ENCODE peak calls at places on chromosomes 3 and 15, in seven cellular contexts. I is GM12878, W is K562, A is HepG2, U is HCT116, E is SK-N-SH, D is H1. O is an unnamed sample.

GRCh38 chr15:89346516-89346915 is 11.9 kb upstream of the POLG start:
- DNase-seq in W (no peak), A (no peak), U (no peak), D (no peak), I (no peak), E (no peak), O (no peak)

GRCh38 chr15:45802140-45802539 is 167.3 kb downstream of the SQOR start:
- DNase-seq in U (no peak), W (no peak), D (no peak), I (no peak), E (no peak), A (peak), O (no peak)

GRCh38 chr3:156602424-156602823 is 47.5 kb upstream of the SSR3 start:
- DNase-seq in W (no peak), A (no peak), D (no peak), U (no peak), I (peak), E (no peak), O (no peak)

GRCh38 chr3:4060064-4060463 is 243.1 kb upstream of the SETMAR start:
- DNase-seq in A (peak), U (no peak), W (no peak), I (no peak), E (no peak), D (no peak), O (peak)

GRCh38 chr15:40845511-40846284 is 1.9 kb downstream of the SPINT1 start:
- DNase-seq in D (no peak), E (no peak), W (no peak), I (no peak), U (no peak), A (peak), O (peak)

GRCh38 chr3:115330406-115330805 is 183.3 kb upstream of the ZBTB20 start:
- DNase-seq in W (no peak), D (no peak), I (no peak), E (no peak), A (no peak), U (no peak), O (no peak)

GRCh38 chr3:167166594-167167253 is 213.4 kb downstream of the ZBBX start:
- DNase-seq in U (no peak), E (no peak), I (no peak), D (no peak), A (no peak), W (no peak), O (no peak)

GRCh38 chr15:44775923-44776322 is 39.6 kb downstream of the TRIM69 start:
- DNase-seq in A (no peak), I (no peak), E (peak), D (no peak), U (no peak), W (no peak), O (no peak)

GRCh38 chr3:112101946-112102345 is 15.8 kb downstream of the C3orf52 start:
- DNase-seq in E (no peak), U (no peak), D (no peak), W (no peak), I (no peak), A (no peak), O (peak)

GRCh38 chr3:124774305-124774673 is 44.0 kb downstream of the UMPS start:
- DNase-seq in W (no peak), I (no peak), A (no peak), D (peak), E (no peak), U (no peak), O (peak)

GRCh38 chr3:12227833-12228232 is 61.0 kb upstream of the PPARG start:
- DNase-seq in W (no peak), D (no peak), U (no peak), I (no peak), E (no peak), A (no peak), O (no peak)

GRCh38 chr3:72538070-72538745 is 310.0 kb downstream of the SHQ1 start:
- DNase-seq in U (no peak), W (no peak), I (peak), D (no peak), A (no peak), E (no peak), O (no peak)

GRCh38 chr15:51401872-51402517 is 60.5 kb downstream of the GLDN start:
- DNase-seq in D (no peak), W (peak), I (no peak), A (peak), U (no peak), E (peak), O (peak)

GRCh38 chr3:166837535-166837934 is 542.6 kb downstream of the ZBBX start:
- DNase-seq in E (peak), D (peak), W (no peak), A (peak), I (no peak), U (peak), O (no peak)

GRCh38 chr3:174046311-174046710 is 648.8 kb downstream of the NLGN1 start:
- DNase-seq in U (no peak), D (no peak), A (no peak), E (no peak), W (no peak), I (no peak), O (no peak)

GRCh38 chr3:74469151-74469550 is 145.3 kb downstream of the CNTN3 start:
- DNase-seq in W (no peak), A (no peak), D (no peak), U (no peak), E (no peak), I (no peak), O (no peak)

GRCh38 chr3:32106929-32107362 is 526 bp downstream of the GPD1L start:
- DNase-seq in E (no peak), A (no peak), W (no peak), U (no peak), D (no peak), I (no peak), O (peak)

GRCh38 chr15:101161656-101162055 is 90.2 kb downstream of the CHSY1 start:
- DNase-seq in A (no peak), U (no peak), E (no peak), D (no peak), W (no peak), I (no peak), O (no peak)

GRCh38 chr15:71195242-71195641 is 80.0 kb downstream of the THSD4 start:
- DNase-seq in W (peak), A (no peak), U (peak), I (no peak), D (no peak), E (no peak), O (peak)

GRCh38 chr3:101577276-101577675 is 3.3 kb downstream of the PCNP start:
- DNase-seq in I (no peak), D (no peak), A (no peak), E (no peak), W (no peak), U (no peak), O (no peak)

GRCh38 chr3:133280591-133280990 is 119.3 kb upstream of the BFSP2 start:
- DNase-seq in E (no peak), W (no peak), D (no peak), I (no peak), U (no peak), A (no peak), O (peak)

GRCh38 chr15:75123395-75123794 is 78.3 kb upstream of the C15orf39 start:
- DNase-seq in U (no peak), W (no peak), A (no peak), E (no peak), D (no peak), I (no peak), O (no peak)

GRCh38 chr3:9037113-9037715 is 73.9 kb upstream of the RAD18 start:
- DNase-seq in I (no peak), U (no peak), D (no peak), E (peak), A (no peak), W (no peak), O (no peak)

GRCh38 chr15:46344115-46344749 is 709.4 kb downstream of the SQOR start:
- DNase-seq in I (no peak), U (no peak), A (no peak), D (no peak), W (no peak), E (no peak), O (no peak)

GRCh38 chr3:157532529-157533297 is 29.5 kb upstream of the VEPH1 start:
- DNase-seq in U (peak), E (peak), D (peak), W (peak), I (peak), A (peak), O (peak)

GRCh38 chr15:41893422-41894250 is at the start of gene SPTBN5:
- DNase-seq in E (peak), W (no peak), D (no peak), U (no peak), I (no peak), A (peak), O (no peak)

GRCh38 chr3:127954642-127955041 is 39.6 kb downstream of the KBTBD12 start:
- DNase-seq in W (no peak), E (no peak), D (no peak), A (no peak), U (no peak), I (no peak), O (no peak)

GRCh38 chr15:79811406-79812405 is 85.1 kb downstream of the MTHFS start:
- DNase-seq in E (peak), A (no peak), D (no peak), U (no peak), W (no peak), I (no peak), O (peak)

GRCh38 chr15:39472661-39473657 is 107.9 kb upstream of the THBS1 start:
- DNase-seq in D (no peak), I (no peak), W (no peak), A (no peak), E (no peak), U (no peak), O (no peak)

GRCh38 chr3:59327324-59327939 is 277.6 kb upstream of the CFAP20DC start:
- DNase-seq in I (no peak), U (no peak), E (no peak), A (no peak), W (no peak), D (no peak), O (no peak)

GRCh38 chr15:35854398-35854797 is 308.4 kb upstream of the DPH6 start:
- DNase-seq in W (no peak), I (no peak), U (no peak), D (no peak), A (no peak), E (no peak), O (no peak)

GRCh38 chr3:3110749-3111361 is 681 bp upstream of the IL5RA start:
- DNase-seq in D (no peak), E (no peak), W (no peak), I (no peak), A (no peak), U (no peak), O (no peak)

GRCh38 chr3:161423911-161424522 is 52.7 kb upstream of the SPTSSB start:
- DNase-seq in U (peak), I (no peak), W (peak), E (peak), A (peak), D (no peak), O (peak)

DNA sequence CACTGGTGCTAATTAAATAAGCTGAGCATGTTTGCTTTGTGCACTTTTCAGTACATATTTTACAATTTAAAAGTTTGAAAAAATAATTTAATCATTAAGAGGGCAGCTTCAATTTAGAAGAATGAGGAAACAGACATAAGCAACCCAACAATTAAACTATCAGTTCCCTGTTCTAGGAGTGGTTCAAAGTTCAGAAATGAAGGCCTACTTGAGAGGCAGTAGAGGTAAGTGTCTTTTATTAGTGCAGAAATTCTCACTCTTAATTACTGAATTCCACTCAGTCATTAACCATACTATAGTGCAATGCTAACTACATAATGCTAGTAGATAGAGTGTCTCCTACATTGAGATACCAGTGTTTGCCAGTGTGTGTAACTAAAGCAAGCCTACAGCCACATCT is 73.2 kb downstream of the TNIK start:
- DNase-seq in W (no peak), E (no peak), D (no peak), A (no peak), I (no peak), U (no peak), O (no peak)
- TF ChIP-seq JUND in W (no peak), E (no peak), D (no peak), A (no peak), I (no peak), U (no peak), O (no peak)

GRCh38 chr3:135924506-135924905 is 41.0 kb upstream of the PPP2R3A start:
- DNase-seq in U (no peak), A (no peak), W (no peak), D (no peak), I (no peak), E (no peak), O (no peak)
- TF ChIP-seq JUND in U (no peak), A (no peak), W (no peak), D (no peak), I (no peak), E (no peak), O (no peak)

GRCh38 chr3:140440446-140440845 is 237.4 kb upstream of the TRIM42 start:
- DNase-seq in A (no peak), E (no peak), U (no peak), I (no peak), D (no peak), W (no peak), O (no peak)

GRCh38 chr3:140442621-140443020 is 235.2 kb upstream of the TRIM42 start:
- DNase-seq in U (no peak), D (no peak), E (no peak), W (no peak), A (no peak), I (no peak), O (no peak)

GRCh38 chr3:140443073-140443472 is 234.8 kb upstream of the TRIM42 start:
- DNase-seq in A (no peak), E (no peak), W (no peak), I (no peak), U (no peak), D (no peak), O (no peak)

GRCh38 chr3:140439527-140439926 is 238.3 kb upstream of the TRIM42 start:
- DNase-seq in D (no peak), A (no peak), U (no peak), W (no peak), E (no peak), I (no peak), O (no peak)

GRCh38 chr3:140441006-140441405 is 236.9 kb upstream of the TRIM42 start:
- DNase-seq in A (no peak), E (no peak), D (no peak), I (no peak), U (no peak), W (no peak), O (no peak)
- TF ChIP-seq JUND in A (no peak), E (no peak), D (no peak), I (no peak), U (no peak), W (no peak), O (no peak)

GRCh38 chr3:48681541-48681880 is 4.2 kb downstream of the NCKIPSD start:
- DNase-seq in E (no peak), W (no peak), I (no peak), U (no peak), D (no peak), A (no peak), O (no peak)

GRCh38 chr3:48679416-48680380 is 6.0 kb downstream of the NCKIPSD start:
- DNase-seq in W (no peak), I (no peak), E (no peak), U (no peak), A (no peak), D (no peak), O (no peak)

GRCh38 chr3:48680811-48681540 is 4.7 kb downstream of the NCKIPSD start:
- DNase-seq in W (no peak), U (no peak), D (no peak), E (no peak), I (no peak), A (no peak), O (no peak)

GRCh38 chr3:48678566-48679380 is 6.9 kb downstream of the NCKIPSD start:
- DNase-seq in E (no peak), A (no peak), W (no peak), D (no peak), U (no peak), I (no peak), O (no peak)

DNA sequence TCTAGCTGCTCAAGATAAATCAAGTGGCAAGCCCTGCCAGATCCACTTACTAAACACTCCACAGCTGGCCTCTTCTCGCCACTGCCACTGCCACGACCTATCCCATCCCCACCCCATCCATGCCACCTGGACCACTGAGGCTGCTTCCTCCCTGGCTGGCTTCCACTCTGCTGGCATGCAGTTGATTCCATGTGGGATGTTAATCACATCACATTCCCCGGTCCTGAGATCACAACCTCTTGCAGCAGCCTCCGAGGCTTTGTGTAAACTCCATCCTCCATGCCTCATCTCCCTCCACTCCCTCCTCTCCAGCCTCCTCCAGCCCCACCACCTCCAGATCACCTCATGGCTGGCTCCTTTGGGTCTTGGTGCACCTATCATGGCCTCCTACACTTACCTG is 7.7 kb downstream of the NCKIPSD start:
- DNase-seq in U (no peak), W (no peak), D (no peak), E (no peak), I (no peak), A (no peak), O (no peak)
- TF ChIP-seq JUND in U (no peak), W (no peak), D (no peak), E (no peak), I (no peak), A (no peak), O (no peak)

DNA sequence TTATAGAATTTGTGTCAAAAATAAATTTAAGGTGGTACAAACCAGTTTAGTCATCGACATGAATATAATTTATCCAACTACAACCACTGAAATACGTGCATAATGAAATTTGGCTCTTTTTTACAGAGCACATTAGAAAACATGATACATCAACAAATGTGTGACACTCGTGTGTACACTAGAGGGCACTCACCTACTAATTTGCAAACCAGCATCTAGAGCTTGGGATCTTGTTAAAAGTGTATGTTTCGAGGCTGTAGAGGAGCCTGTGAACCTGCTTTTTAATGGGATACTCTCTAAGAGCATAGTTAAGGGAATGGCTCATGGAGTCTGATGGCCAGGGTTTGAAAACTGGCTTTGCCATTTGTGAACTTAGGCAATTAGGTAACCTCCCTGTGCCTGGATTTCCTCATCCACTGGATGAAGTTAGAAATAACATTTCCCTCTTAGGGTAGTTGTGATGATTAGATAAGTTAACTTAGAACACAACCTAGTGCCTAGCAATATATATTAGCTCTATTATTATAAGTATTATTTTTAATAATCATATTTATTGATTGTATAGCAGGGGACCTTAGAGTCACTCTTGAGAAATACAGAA is 8.8 kb upstream of the CPOX start:
- DNase-seq in A (peak), U (peak), D (no peak), E (peak), W (peak), I (peak), O (peak)
- TF ChIP-seq JUND in A (no peak), U (no peak), D (no peak), E (no peak), W (no peak), I (no peak), O (no peak)

GRCh38 chr3:120497318-120497717 is 46.5 kb upstream of the FSTL1 start:
- DNase-seq in W (no peak), U (no peak), D (no peak), I (no peak), A (no peak), E (no peak), O (peak)
- TF ChIP-seq JUND in W (no peak), U (no peak), D (no peak), I (no peak), A (no peak), E (peak), O (no peak)

GRCh38 chr3:107629556-107629955 is 106.8 kb downstream of the BBX start:
- DNase-seq in I (no peak), U (no peak), W (no peak), A (no peak), E (no peak), D (no peak), O (no peak)
- TF ChIP-seq JUND in I (no peak), U (no peak), W (no peak), A (no peak), E (no peak), D (no peak), O (no peak)

O was measured in T47D.